ENCODE peak calls at places on chromosomes 16 and 17, in seven cellular contexts. B is tibial nerve; S is ascending aorta; E is cardiac muscle cell; R is CD8-positive, alpha-beta T cell; U is OCI-LY7; Y is PC-9. O is an unnamed sample.

GRCh38 chr16:47392114-47392513 is 68.7 kb downstream of the ITFG1 start:
- DNase-seq in B (no peak), S (no peak), E (no peak), R (no peak), U (peak; percentile 8), Y (peak; percentile 60), O (no peak)

GRCh38 chr17:41494524-41494923 is 4.8 kb upstream of the KRT36 start:
- DNase-seq in B (no peak), S (no peak), E (no peak), R (no peak), U (no peak), Y (peak; percentile 74), O (no peak)

GRCh38 chr17:2022647-2023046 is 2.5 kb downstream of the RTN4RL1 start:
- DNase-seq in B (no peak), S (no peak), E (no peak), R (peak; percentile 27), U (no peak), Y (peak; percentile 29), O (no peak)

GRCh38 chr17:57574040-57574513 is 171.0 kb downstream of the CCDC182 start:
- DNase-seq in B (peak; percentile 21), S (peak; percentile 27), E (no peak), R (no peak), U (no peak), Y (no peak), O (peak; percentile 62)

GRCh38 chr17:4249452-4250029 is 14.2 kb downstream of the ANKFY1 start:
- DNase-seq in B (no peak), S (no peak), E (peak; percentile 55), R (no peak), U (peak; percentile 60), Y (no peak), O (no peak)

GRCh38 chr17:14427914-14428639 is 127.2 kb downstream of the HS3ST3B1 start:
- DNase-seq in B (no peak), S (no peak), E (no peak), R (peak; percentile 65), U (peak; percentile 92), Y (no peak), O (no peak)

GRCh38 chr17:39170051-39170450 is 4.1 kb upstream of the ARL5C start:
- DNase-seq in B (no peak), S (no peak), E (no peak), R (no peak), U (peak; percentile 74), Y (no peak), O (no peak)

GRCh38 chr17:36592316-36592710 is 634 bp downstream of the DHRS11 start:
- DNase-seq in B (no peak), S (no peak), E (peak; percentile 23), R (no peak), U (no peak), Y (peak; percentile 47), O (no peak)

GRCh38 chr16:30474062-30474452 is 1.5 kb downstream of the ITGAL start:
- DNase-seq in B (no peak), S (no peak), E (no peak), R (no peak), U (no peak), Y (no peak), O (no peak)

GRCh38 chr16:70729292-70729691 is 43.4 kb upstream of the MTSS2 start:
- DNase-seq in B (no peak), S (no peak), E (no peak), R (no peak), U (no peak), Y (no peak), O (no peak)

DNA sequence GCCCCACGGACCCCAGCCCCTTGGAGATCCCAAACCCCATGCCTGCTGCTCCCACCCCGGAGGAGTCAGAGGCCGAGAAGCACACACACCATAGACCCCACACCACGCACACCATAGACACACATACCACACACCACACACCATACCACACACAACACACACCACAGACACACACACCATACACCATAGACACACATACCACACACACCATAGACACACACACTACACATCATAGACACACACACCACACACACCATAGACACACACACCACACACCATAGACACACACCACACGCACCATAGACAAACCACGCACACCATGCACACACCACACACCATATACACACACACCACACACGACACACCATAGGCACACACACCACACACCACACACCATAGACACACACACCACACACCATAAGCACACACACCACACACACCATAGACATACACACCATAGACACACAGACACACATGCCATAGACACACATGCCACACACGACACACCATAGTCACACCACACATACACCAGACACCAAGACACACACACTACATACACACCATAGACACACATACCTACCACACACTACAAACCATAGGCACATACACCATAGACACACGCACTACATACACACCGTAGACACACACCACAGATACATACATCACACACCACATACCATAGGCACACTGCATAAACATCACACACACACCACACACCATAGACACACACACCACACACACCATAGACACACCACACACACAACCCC is 11.3 kb downstream of the TBC1D16 start:
- DNase-seq in B (no peak), S (no peak), E (no peak), R (no peak), U (no peak), Y (no peak), O (no peak)
- H3K27ac ChIP-seq in B (peak overlapping the region; percentile 34), S (peak overlapping the region; percentile 6), E (peak overlapping the region; percentile 9), R (no peak overlapping the region), U (no peak overlapping the region), Y (no peak overlapping the region), O (no peak overlapping the region)

DNA sequence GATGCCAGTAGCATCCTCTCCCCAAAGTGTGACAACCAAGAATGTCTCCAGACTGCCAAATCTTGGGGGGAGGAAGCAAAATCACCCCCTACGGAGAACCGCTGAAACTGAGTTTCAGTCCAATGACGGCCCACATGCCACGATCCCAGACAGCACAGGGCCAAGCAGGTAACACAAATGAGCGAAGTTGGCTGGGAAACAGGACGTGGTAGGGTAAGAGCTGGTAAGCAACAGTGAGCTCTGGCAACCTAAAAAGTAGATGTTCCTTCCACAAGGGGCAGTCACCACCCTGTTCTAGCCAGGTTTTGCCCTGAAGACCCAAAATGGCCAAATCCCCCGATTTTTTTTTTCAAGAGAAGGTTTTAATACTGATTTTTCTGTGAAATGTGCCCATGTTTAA is 25.4 kb downstream of the ZFHX3 start:
- DNase-seq in B (no peak), S (no peak), E (no peak), R (no peak), U (no peak), Y (no peak), O (no peak)
- TF ChIP-seq CTCF in B (no peak), S (no peak), E (no peak), R (no peak), U (no peak), Y (no peak), O (no peak)

DNA sequence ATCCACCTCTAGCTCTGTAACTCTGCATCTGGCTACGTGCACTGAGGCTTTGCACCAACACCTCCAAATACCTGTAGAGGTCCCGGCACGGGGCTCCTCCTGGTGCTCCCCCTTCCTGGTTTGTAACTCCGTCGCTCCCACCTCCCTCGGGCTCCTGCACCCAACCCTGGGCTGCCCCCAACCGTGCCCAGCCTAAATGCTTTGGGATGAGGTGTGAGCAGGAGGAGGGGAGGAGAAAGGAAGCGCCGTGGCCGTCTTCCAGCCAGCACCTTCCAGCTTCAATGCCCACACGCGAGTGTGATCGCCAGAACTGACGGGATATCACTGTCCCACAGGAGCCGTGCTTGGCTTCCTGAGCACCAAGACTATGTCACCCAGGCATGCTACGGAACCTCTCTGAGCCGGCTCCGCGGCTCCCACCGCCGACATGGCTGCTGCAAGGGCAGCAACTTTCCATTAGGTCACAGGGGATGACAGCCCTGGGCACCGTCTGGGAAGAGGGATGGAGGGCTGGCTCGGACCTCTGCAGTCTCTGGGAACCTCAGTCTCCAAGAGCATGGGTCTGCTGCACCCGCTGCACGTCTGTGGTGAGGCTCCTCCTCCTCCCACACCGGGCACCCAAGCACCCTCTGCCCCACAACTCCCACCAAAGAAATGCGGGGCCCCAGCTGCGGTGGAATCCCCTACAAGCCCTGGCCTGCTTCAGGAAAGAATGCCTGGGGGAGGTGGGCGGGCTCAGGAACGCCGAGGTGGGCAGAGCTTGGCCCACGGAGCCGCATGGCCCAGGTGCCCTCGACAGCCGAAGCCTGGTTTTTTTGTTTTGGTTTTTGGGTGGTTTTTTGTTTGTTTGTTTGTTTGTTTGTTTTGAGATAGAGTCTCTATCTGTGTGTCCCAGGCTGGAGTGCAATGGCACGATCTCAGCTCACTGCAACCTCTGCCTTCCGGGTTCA is 6.4 kb upstream of the SLC38A10 start:
- DNase-seq in B (no peak), S (no peak), E (no peak), R (no peak), U (no peak), Y (no peak), O (no peak)
- H3K27ac ChIP-seq in B (no peak overlapping the region), S (no peak overlapping the region), E (no peak overlapping the region), R (no peak overlapping the region), U (no peak overlapping the region), Y (no peak overlapping the region), O (no peak overlapping the region)

GRCh38 chr16:3183445-3184139 is 4.4 kb upstream of the OR1F1 start:
- DNase-seq in B (no peak), S (no peak), E (no peak), R (no peak), U (no peak), Y (no peak), O (no peak)
- TF ChIP-seq CTCF in B (no peak), S (no peak), E (no peak), R (no peak), U (no peak), Y (peak; percentile 12), O (no peak)

DNA sequence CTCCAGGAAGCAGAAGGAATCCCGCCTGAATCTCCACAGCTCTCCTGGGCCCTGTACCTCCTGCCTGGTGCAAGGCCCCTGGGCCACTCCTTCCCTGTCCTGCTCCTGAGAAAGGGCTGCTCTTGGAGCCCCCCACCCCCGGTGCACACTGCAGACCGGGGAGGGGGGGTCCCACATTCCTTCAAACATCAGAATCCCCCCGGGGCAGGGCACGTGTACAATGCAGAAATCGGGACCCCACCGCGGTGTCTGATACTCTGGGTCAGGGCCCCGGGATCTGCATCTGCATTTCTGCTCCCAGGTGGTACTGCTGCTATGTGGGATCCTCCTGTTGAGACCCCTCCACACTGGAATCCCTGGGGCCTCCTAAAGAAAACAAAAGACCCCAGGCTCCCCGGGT is 99.5 kb upstream of the GSE1 start:
- DNase-seq in B (no peak), S (no peak), E (no peak), R (no peak), U (no peak), Y (no peak), O (no peak)
- H3K27ac ChIP-seq in B (peak overlapping the region; percentile 67), S (peak overlapping the region; percentile 83), E (peak overlapping the region; percentile 82), R (no peak overlapping the region), U (no peak overlapping the region), Y (peak overlapping the region; percentile 93), O (peak overlapping the region; percentile 56)

DNA sequence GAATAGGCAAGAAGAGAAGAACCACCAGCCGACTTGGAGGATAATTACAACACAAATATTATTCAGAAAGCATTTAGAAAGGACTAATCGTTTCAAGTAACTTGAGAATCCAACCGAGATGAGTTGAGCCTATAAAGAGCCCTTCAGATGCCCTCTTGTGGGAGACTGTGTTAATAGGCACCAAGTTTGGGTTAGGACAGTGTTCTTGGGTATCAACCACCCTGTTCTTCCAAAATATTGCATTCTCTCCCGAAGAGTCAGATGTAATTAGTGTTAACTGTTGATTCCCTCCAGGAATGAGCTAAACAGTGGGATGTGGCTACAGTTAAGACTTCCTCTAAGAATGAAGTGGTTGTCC is 87.8 kb upstream of the NOL11 start:
- DNase-seq in B (no peak), S (no peak), E (peak; percentile 15), R (no peak), U (peak; percentile 46), Y (no peak), O (no peak)
- TF ChIP-seq CTCF in B (peak; percentile 27), S (no peak), E (peak; percentile 57), R (no peak), U (peak; percentile 67), Y (peak; percentile 49), O (peak; percentile 36)

GRCh38 chr17:79563237-79564013 is 47.4 kb downstream of the RBFOX3 start:
- DNase-seq in B (no peak), S (no peak), E (no peak), R (no peak), U (no peak), Y (no peak), O (no peak)
- H3K27ac ChIP-seq in B (no peak overlapping the region), S (no peak overlapping the region), E (no peak overlapping the region), R (no peak overlapping the region), U (no peak overlapping the region), Y (no peak overlapping the region), O (no peak overlapping the region)

O was measured in uterus.